ENCODE peak calls at places on chromosomes 7 and 10, in nine cellular contexts. C, A, L, T, M, X, P, Z and U are unnamed samples.
A peak's percentile ranks its signal among the peaks of the same experiment; 100 is the strongest.

GRCh38 chr7:48140001-48140681 is 31.1 kb upstream of the ABCA13 start:
- DNase-seq in C (peak; percentile 14), A (peak; percentile 90), L (no peak), T (no peak), M (peak; percentile 91), X (no peak), P (peak; percentile 43), Z (peak; percentile 69), U (no peak)

GRCh38 chr10:46516660-46517416 is 39.6 kb downstream of the GPRIN2 start:
- DNase-seq in C (peak; percentile 24), A (no peak), L (no peak), T (no peak), M (peak; percentile 84), X (no peak), P (peak; percentile 78), Z (peak; percentile 45), U (no peak)

GRCh38 chr7:70630647-70631457 is 501.1 kb upstream of the GALNT17 start:
- DNase-seq in C (peak; percentile 98), A (no peak), L (peak; percentile 90), T (peak; percentile 81), M (no peak), X (no peak), P (no peak), Z (no peak), U (no peak)

GRCh38 chr7:113891031-113891350 is 27.8 kb downstream of the PPP1R3A start:
- DNase-seq in C (no peak), A (no peak), L (no peak), T (no peak), M (no peak), X (no peak), P (no peak), Z (no peak), U (no peak)

GRCh38 chr10:45580371-45580770 is 92.2 kb downstream of the ZFAND4 start:
- DNase-seq in C (no peak), A (no peak), L (no peak), T (no peak), M (no peak), X (peak; percentile 26), P (no peak), Z (no peak), U (peak; percentile 47)

GRCh38 chr7:35424869-35425495 is 171.1 kb upstream of the TBX20 start:
- DNase-seq in C (peak; percentile 76), A (peak; percentile 66), L (peak; percentile 66), T (peak; percentile 80), M (peak; percentile 37), X (peak; percentile 33), P (no peak), Z (peak; percentile 64), U (peak; percentile 51)

GRCh38 chr7:138954545-138955475 is 26.4 kb downstream of the KIAA1549 start:
- DNase-seq in C (no peak), A (no peak), L (no peak), T (no peak), M (no peak), X (no peak), P (no peak), Z (no peak), U (no peak)

GRCh38 chr7:51028128-51028830 is 245.6 kb upstream of the GRB10 start:
- DNase-seq in C (no peak), A (no peak), L (no peak), T (no peak), M (no peak), X (no peak), P (no peak), Z (no peak), U (no peak)

GRCh38 chr10:70809011-70809611 is 6.6 kb upstream of the SGPL1 start:
- DNase-seq in C (no peak), A (no peak), L (no peak), T (no peak), M (no peak), X (no peak), P (no peak), Z (no peak), U (no peak)

GRCh38 chr7:7805511-7806153 is 87.2 kb upstream of the RPA3 start:
- DNase-seq in C (no peak), A (no peak), L (no peak), T (no peak), M (no peak), X (no peak), P (no peak), Z (no peak), U (no peak)

GRCh38 chr10:44955408-44956070 is 4.1 kb upstream of the RASSF4 start:
- DNase-seq in C (no peak), A (no peak), L (no peak), T (no peak), M (no peak), X (no peak), P (no peak), Z (peak; percentile 65), U (no peak)

GRCh38 chr7:69373171-69374035 is 224.9 kb upstream of the AUTS2 start:
- DNase-seq in C (no peak), A (no peak), L (no peak), T (peak; percentile 15), M (no peak), X (no peak), P (no peak), Z (no peak), U (no peak)

GRCh38 chr7:117322741-117323584 is at the start of gene WNT2:
- DNase-seq in C (peak; percentile 47), A (no peak), L (peak; percentile 72), T (peak; percentile 63), M (no peak), X (no peak), P (no peak), Z (no peak), U (no peak)

GRCh38 chr10:108112218-108112617 is 947.7 kb upstream of the SORCS1 start:
- DNase-seq in C (no peak), A (peak; percentile 30), L (no peak), T (no peak), M (peak; percentile 1), X (no peak), P (no peak), Z (no peak), U (no peak)

GRCh38 chr7:12220321-12221046 is 9.4 kb downstream of the TMEM106B start:
- DNase-seq in C (no peak), A (no peak), L (no peak), T (peak; percentile 64), M (no peak), X (no peak), P (no peak), Z (no peak), U (no peak)

GRCh38 chr7:74379938-74380337 is 73.8 kb upstream of the GTF2IRD1 start:
- DNase-seq in C (no peak), A (no peak), L (no peak), T (no peak), M (no peak), X (no peak), P (no peak), Z (no peak), U (no peak)

GRCh38 chr7:129969881-129970446 is 17.2 kb upstream of the UBE2H start:
- DNase-seq in C (peak; percentile 37), A (peak; percentile 27), L (no peak), T (peak; percentile 55), M (peak; percentile 96), X (no peak), P (peak; percentile 57), Z (no peak), U (no peak)

GRCh38 chr7:90720970-90721768 is 125.0 kb downstream of the CDK14 start:
- DNase-seq in C (peak; percentile 58), A (peak; percentile 56), L (no peak), T (peak; percentile 37), M (peak; percentile 93), X (no peak), P (no peak), Z (peak; percentile 86), U (no peak)

GRCh38 chr10:7541137-7542087 is 125.4 kb downstream of the ITIH5 start:
- DNase-seq in C (peak; percentile 88), A (no peak), L (peak; percentile 69), T (no peak), M (peak; percentile 61), X (no peak), P (no peak), Z (no peak), U (no peak)

GRCh38 chr7:148153611-148154010 is 437.0 kb upstream of the C7orf33 start:
- DNase-seq in C (peak; percentile 26), A (no peak), L (no peak), T (no peak), M (no peak), X (no peak), P (no peak), Z (no peak), U (no peak)

GRCh38 chr7:1053002-1053411 is 8.7 kb downstream of the GPR146 start:
- DNase-seq in C (no peak), A (no peak), L (no peak), T (peak; percentile 14), M (no peak), X (no peak), P (no peak), Z (no peak), U (no peak)

GRCh38 chr10:20871970-20872369 is 25.1 kb downstream of the NEBL start:
- DNase-seq in C (no peak), A (no peak), L (no peak), T (peak; percentile 94), M (no peak), X (no peak), P (no peak), Z (no peak), U (no peak)

GRCh38 chr10:30384791-30385201 is 35.7 kb upstream of the MTPAP start:
- DNase-seq in C (peak; percentile 86), A (peak; percentile 67), L (no peak), T (peak; percentile 50), M (peak; percentile 27), X (no peak), P (no peak), Z (no peak), U (no peak)

GRCh38 chr10:8346861-8347260 is 292.4 kb downstream of the GATA3 start:
- DNase-seq in C (no peak), A (peak; percentile 65), L (no peak), T (no peak), M (no peak), X (no peak), P (no peak), Z (no peak), U (no peak)